ENCODE peak calls at places on chromosomes 7 and 10, in five cellular contexts. N, M, J, E and S are unnamed samples.

GRCh38 chr10:16952610-16953009 is 135.4 kb upstream of the RSU1 start:
- DNase-seq in N (no peak), M (no peak), J (no peak), E (no peak), S (no peak)

GRCh38 chr7:27151945-27152815 is at the start of gene HOXA3:
- DNase-seq in N (no peak), M (peak; percentile 59), J (no peak), E (peak; percentile 69), S (no peak)

GRCh38 chr10:123073187-123073586 is 62.6 kb upstream of the HMX3 start:
- DNase-seq in N (no peak), M (no peak), J (no peak), E (no peak), S (no peak)

GRCh38 chr10:59465089-59465488 is 102.7 kb upstream of the FAM13C start:
- DNase-seq in N (no peak), M (no peak), J (no peak), E (peak; percentile 28), S (no peak)

GRCh38 chr10:88205842-88206446 is 342.5 kb downstream of the PTEN start:
- DNase-seq in N (no peak), M (no peak), J (no peak), E (no peak), S (no peak)

GRCh38 chr10:123009105-123009805 is 449 bp downstream of the ACADSB start:
- DNase-seq in N (no peak), M (peak; percentile 74), J (peak; percentile 33), E (peak; percentile 37), S (peak; percentile 34)

GRCh38 chr7:122528879-122529481 is 169.9 kb downstream of the RNF133 start:
- DNase-seq in N (no peak), M (no peak), J (peak; percentile 5), E (peak; percentile 2), S (no peak)

GRCh38 chr10:114258274-114258840 is 19.3 kb downstream of the VWA2 start:
- DNase-seq in N (no peak), M (no peak), J (no peak), E (no peak), S (no peak)

GRCh38 chr7:2256306-2257045 is 14.4 kb downstream of the NUDT1 start:
- DNase-seq in N (no peak), M (no peak), J (no peak), E (no peak), S (no peak)

GRCh38 chr7:76231071-76231470 is 29.4 kb downstream of the SRRM3 start:
- DNase-seq in N (no peak), M (no peak), J (no peak), E (no peak), S (no peak)

GRCh38 chr7:142323706-142324105 is 65.8 kb upstream of the PRSS58 start:
- DNase-seq in N (no peak), M (peak; percentile 68), J (no peak), E (no peak), S (no peak)

GRCh38 chr7:142263598-142264380 is 5.9 kb upstream of the PRSS58 start:
- DNase-seq in N (no peak), M (no peak), J (no peak), E (no peak), S (no peak)

GRCh38 chr7:116399808-116400207 is 99.7 kb upstream of the CAV2 start:
- DNase-seq in N (no peak), M (no peak), J (no peak), E (peak; percentile 18), S (no peak)

GRCh38 chr10:16662889-16663288 is 141.2 kb upstream of the C1QL3 start:
- DNase-seq in N (no peak), M (no peak), J (no peak), E (no peak), S (no peak)

GRCh38 chr7:6453737-6454136 is 6.0 kb upstream of the DAGLB start:
- DNase-seq in N (no peak), M (no peak), J (no peak), E (peak; percentile 56), S (no peak)

GRCh38 chr10:29395409-29395808 is 106.5 kb downstream of the LYZL1 start:
- DNase-seq in N (no peak), M (no peak), J (no peak), E (no peak), S (no peak)